ENCODE peak calls at places on chromosome 7, in nine cellular contexts. F is prostate gland, U is adrenal gland, K is PC-9, M is uterus, A is HCT116, W is right lobe of liver, D is coronary artery, X is Peyer's patch. Q is an unnamed sample.

GRCh38 chr7:22192778-22193177 is 164.2 kb downstream of the RAPGEF5 start:
- DNase-seq in D (no peak), F (no peak), W (no peak), X (no peak), M (no peak), A (no peak), K (no peak), U (no peak), Q (no peak)

GRCh38 chr7:22831602-22832001 is 9.0 kb upstream of the TOMM7 start:
- DNase-seq in F (no peak), U (no peak), K (no peak), M (no peak), X (no peak), W (no peak), A (no peak), D (no peak), Q (no peak)

GRCh38 chr7:128236924-128237586 is 4.0 kb upstream of the LEP start:
- DNase-seq in K (peak), A (no peak), D (no peak), W (no peak), U (peak), X (no peak), M (no peak), F (no peak), Q (no peak)

GRCh38 chr7:123607423-123607975 is 5.9 kb downstream of the ASB15 start:
- DNase-seq in W (no peak), K (no peak), X (no peak), U (no peak), M (no peak), D (no peak), A (no peak), F (no peak), Q (no peak)

GRCh38 chr7:12884856-12885440 is 197.5 kb downstream of the ARL4A start:
- DNase-seq in M (no peak), K (no peak), X (no peak), U (no peak), W (no peak), D (no peak), A (no peak), F (no peak), Q (no peak)

GRCh38 chr7:84720456-84721097 is 466.3 kb downstream of the SEMA3D start:
- DNase-seq in K (no peak), M (no peak), X (no peak), F (no peak), A (no peak), W (no peak), U (no peak), D (no peak), Q (no peak)

GRCh38 chr7:152176797-152177196 is 151.3 kb downstream of the GALNT11 start:
- DNase-seq in X (no peak), U (no peak), K (peak), F (no peak), W (no peak), A (no peak), M (no peak), D (no peak), Q (no peak)

GRCh38 chr7:2759736-2760097 is 71.7 kb downstream of the AMZ1 start:
- DNase-seq in A (no peak), K (no peak), U (no peak), W (no peak), M (no peak), F (no peak), X (no peak), D (no peak), Q (peak)

GRCh38 chr7:156777364-156778069 is 115.5 kb downstream of the LMBR1 start:
- DNase-seq in K (no peak), F (no peak), A (no peak), U (no peak), D (no peak), X (no peak), W (no peak), M (no peak), Q (no peak)

GRCh38 chr7:63925626-63926460 is 72.8 kb upstream of the ZNF722 start:
- DNase-seq in X (peak), A (no peak), U (peak), K (peak), D (peak), M (peak), F (peak), W (peak), Q (peak)

GRCh38 chr7:135773451-135773850 is 24.8 kb upstream of the FAM180A start:
- DNase-seq in K (no peak), W (no peak), A (no peak), M (no peak), X (no peak), U (no peak), D (no peak), F (peak), Q (no peak)

GRCh38 chr7:45193868-45194267 is 36.3 kb downstream of the RAMP3 start:
- DNase-seq in M (no peak), K (no peak), W (no peak), A (no peak), F (no peak), D (no peak), X (no peak), U (no peak), Q (peak)

GRCh38 chr7:98251251-98251843 is 685 bp downstream of the TECPR1 start:
- DNase-seq in X (peak), K (peak), D (no peak), F (peak), W (no peak), M (peak), A (no peak), U (peak), Q (no peak)

GRCh38 chr7:125112741-125113309 is 183.2 kb upstream of the POT1 start:
- DNase-seq in U (no peak), D (no peak), X (no peak), M (no peak), W (no peak), A (no peak), K (peak), F (no peak), Q (no peak)

GRCh38 chr7:20238754-20239324 is 21.7 kb upstream of the MACC1 start:
- DNase-seq in W (no peak), K (no peak), U (peak), F (no peak), M (no peak), X (peak), D (no peak), A (no peak), Q (no peak)

GRCh38 chr7:141686670-141687069 is 15.3 kb downstream of the DENND11 start:
- DNase-seq in W (no peak), A (no peak), D (no peak), U (no peak), K (no peak), X (no peak), M (no peak), F (no peak), Q (no peak)

GRCh38 chr7:46168671-46169383 is 247.8 kb upstream of the IGFBP3 start:
- DNase-seq in D (no peak), A (no peak), W (no peak), M (no peak), F (no peak), X (no peak), K (no peak), U (no peak), Q (no peak)

GRCh38 chr7:29431686-29432085 is 131.9 kb upstream of the PRR15 start:
- DNase-seq in M (no peak), D (no peak), U (no peak), X (no peak), K (no peak), F (no peak), W (no peak), A (no peak), Q (no peak)

GRCh38 chr7:105776068-105776790 is 100.2 kb downstream of the ATXN7L1 start:
- DNase-seq in A (peak), U (peak), K (peak), M (peak), X (peak), F (no peak), W (no peak), D (peak), Q (no peak)

GRCh38 chr7:133053321-133053891 is 28.5 kb downstream of the CHCHD3 start:
- DNase-seq in X (no peak), F (no peak), M (peak), D (no peak), K (no peak), U (peak), W (no peak), A (no peak), Q (no peak)

GRCh38 chr7:49670991-49671390 is 102.4 kb upstream of the VWC2 start:
- DNase-seq in F (no peak), U (no peak), K (peak), D (no peak), M (no peak), X (no peak), W (no peak), A (no peak), Q (no peak)

GRCh38 chr7:83065714-83066113 is 97.0 kb downstream of the PCLO start:
- DNase-seq in F (no peak), W (no peak), D (no peak), M (no peak), A (no peak), X (no peak), K (no peak), U (no peak), Q (no peak)

GRCh38 chr7:80584778-80585177 is 53.7 kb upstream of the CD36 start:
- DNase-seq in D (no peak), K (peak), W (no peak), M (no peak), X (no peak), F (no peak), U (peak), A (no peak), Q (no peak)

GRCh38 chr7:18693401-18693800 is 197.9 kb downstream of the HDAC9 start:
- DNase-seq in U (peak), F (no peak), X (no peak), D (no peak), M (peak), W (no peak), K (no peak), A (peak), Q (no peak)

GRCh38 chr7:151376218-151376902 is 33.5 kb downstream of the WDR86 start:
- DNase-seq in M (peak), D (no peak), U (no peak), F (no peak), X (peak), A (no peak), K (no peak), W (peak), Q (no peak)

GRCh38 chr7:16900212-16900768 is 18.5 kb upstream of the AGR3 start:
- DNase-seq in D (no peak), U (no peak), W (no peak), K (peak), X (no peak), M (no peak), F (no peak), A (no peak), Q (no peak)

GRCh38 chr7:132760241-132760616 is 184.0 kb upstream of the PLXNA4 start:
- DNase-seq in X (no peak), A (no peak), M (no peak), W (no peak), U (no peak), F (no peak), D (no peak), K (no peak), Q (no peak)

GRCh38 chr7:117480978-117481377 is 1.2 kb downstream of the CFTR start:
- DNase-seq in W (no peak), A (no peak), D (no peak), X (no peak), K (no peak), F (no peak), U (no peak), M (no peak), Q (no peak)

GRCh38 chr7:117479480-117480224 is at the start of gene CFTR:
- DNase-seq in D (no peak), U (no peak), K (no peak), X (peak), A (no peak), F (peak), W (peak), M (peak), Q (no peak)

GRCh38 chr7:117478796-117479479 is 887 bp upstream of the CFTR start:
- DNase-seq in A (no peak), F (no peak), X (no peak), K (no peak), M (no peak), W (no peak), D (no peak), U (no peak), Q (no peak)
- H3K27ac ChIP-seq in A (no peak), F (peak), X (peak), K (no peak), M (no peak), W (no peak), D (no peak), U (no peak), Q (no peak)

GRCh38 chr7:149773446-149774236 is at the start of gene ZNF467:
- DNase-seq in M (peak), K (no peak), A (no peak), W (peak), F (peak), U (peak), X (peak), D (no peak), Q (no peak)
- H3K4me3 ChIP-seq in M (peak), K (peak), A (peak), W (peak), F (peak), U (peak), X (peak), D (peak), Q (peak)

GRCh38 chr7:107194051-107194450 is 25.2 kb downstream of the HBP1 start:
- DNase-seq in M (no peak), D (no peak), U (no peak), X (no peak), K (no peak), F (no peak), A (no peak), W (no peak), Q (no peak)
- TF ChIP-seq CTCF in M (no peak), D (no peak), U (no peak), X (no peak), K (peak), F (peak), A (no peak), W (no peak), Q (no peak)

GRCh38 chr7:75944507-75944906 is 29.6 kb downstream of the POR start:
- DNase-seq in X (no peak), D (no peak), A (no peak), W (no peak), F (no peak), U (no peak), K (no peak), M (no peak), Q (no peak)

GRCh38 chr7:75945297-75946168 is 30.6 kb downstream of the POR start:
- DNase-seq in F (no peak), D (no peak), U (peak), M (no peak), K (peak), A (no peak), W (peak), X (no peak), Q (no peak)

GRCh38 chr7:75948179-75948578 is 33.2 kb downstream of the POR start:
- DNase-seq in K (no peak), A (no peak), F (no peak), W (no peak), M (no peak), U (no peak), X (no peak), D (no peak), Q (no peak)

GRCh38 chr7:75943864-75944263 is 28.9 kb downstream of the POR start:
- DNase-seq in M (no peak), A (peak), F (no peak), W (no peak), U (peak), D (no peak), X (peak), K (peak), Q (no peak)

GRCh38 chr7:75946207-75946855 is 31.4 kb downstream of the POR start:
- DNase-seq in K (no peak), D (no peak), U (no peak), A (no peak), W (no peak), M (no peak), F (no peak), X (no peak), Q (no peak)
- H3K27ac ChIP-seq in K (peak), D (no peak), U (peak), A (no peak), W (peak), M (no peak), F (no peak), X (peak), Q (no peak)

GRCh38 chr7:120308171-120308570 is 35.2 kb downstream of the KCND2 start:
- DNase-seq in W (no peak), U (no peak), M (no peak), K (no peak), A (no peak), X (no peak), F (no peak), D (no peak), Q (no peak)
- H3K4me3 ChIP-seq in W (no peak), U (no peak), M (no peak), K (no peak), A (no peak), X (no peak), F (no peak), D (no peak), Q (no peak)

GRCh38 chr7:28383949-28384348 is 28.4 kb upstream of the CREB5 start:
- DNase-seq in A (no peak), W (no peak), F (no peak), U (no peak), K (no peak), X (no peak), M (no peak), D (no peak), Q (no peak)
- TF ChIP-seq CTCF in A (no peak), W (no peak), F (no peak), U (no peak), K (no peak), X (no peak), M (no peak), D (no peak), Q (no peak)

GRCh38 chr7:103116511-103116910 is 32.4 kb downstream of the NAPEPLD start:
- DNase-seq in D (no peak), K (no peak), A (no peak), X (no peak), M (no peak), U (no peak), F (no peak), W (no peak), Q (no peak)
- H3K27ac ChIP-seq in D (no peak), K (no peak), A (no peak), X (no peak), M (no peak), U (no peak), F (no peak), W (no peak), Q (peak)

DNA sequence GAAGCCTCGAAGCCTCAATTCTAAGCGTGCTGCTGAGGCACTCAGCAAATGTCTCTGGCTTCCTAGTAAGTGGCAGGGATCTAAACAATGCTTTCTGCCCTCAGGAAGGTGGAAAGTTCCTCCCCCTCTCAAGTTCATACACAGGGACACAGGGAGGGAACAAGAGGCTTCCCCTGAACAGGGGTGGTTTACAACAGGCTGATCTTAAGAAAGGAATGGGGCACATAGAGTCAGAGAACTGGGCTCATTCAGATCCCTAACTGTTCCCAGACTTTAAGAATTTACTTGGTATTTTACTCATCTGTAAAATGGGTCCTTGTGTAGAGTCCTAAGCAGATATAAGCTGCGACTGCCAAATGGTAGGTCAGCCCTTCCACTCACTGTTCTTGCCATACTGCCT is 2.5 kb downstream of the TNS3 start:
- DNase-seq in M (no peak), F (no peak), U (no peak), A (no peak), D (no peak), W (no peak), K (no peak), X (no peak), Q (no peak)
- H3K4me3 ChIP-seq in M (no peak), F (no peak), U (no peak), A (no peak), D (peak), W (no peak), K (peak), X (no peak), Q (no peak)

DNA sequence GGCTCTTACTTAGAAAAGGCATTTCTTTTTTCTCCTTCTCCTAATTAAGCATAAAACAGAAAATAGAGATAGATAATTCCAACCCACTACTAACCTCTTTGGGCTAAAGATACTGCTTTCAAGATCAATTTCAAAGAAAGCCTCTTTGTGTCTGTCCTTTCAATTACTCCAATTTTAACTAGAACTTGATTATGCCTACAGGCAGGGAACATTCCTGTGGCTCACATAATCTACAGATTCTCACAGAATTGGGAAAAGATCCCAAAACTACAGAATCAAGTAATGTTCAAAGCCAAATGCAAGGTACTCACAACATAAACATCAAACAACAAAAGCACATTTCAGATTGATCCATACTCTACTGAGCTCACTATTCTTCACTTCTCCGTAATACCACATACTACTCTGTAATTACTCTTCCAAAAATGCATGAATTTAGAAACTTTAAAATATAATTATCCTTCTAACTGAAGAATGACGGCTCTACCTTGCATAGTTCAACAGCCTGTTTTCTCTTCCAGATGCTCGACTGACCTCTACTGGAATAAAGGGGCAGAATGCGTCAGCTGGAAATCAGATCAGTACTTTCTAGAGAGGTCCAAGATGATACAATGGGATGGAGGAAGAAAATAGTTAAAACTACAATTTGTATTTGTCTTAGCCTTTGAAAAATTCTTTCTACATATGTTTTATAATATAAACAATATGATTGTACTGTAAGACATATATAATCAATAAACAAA is 3.9 kb downstream of the MTERF1 start:
- DNase-seq in A (no peak), D (no peak), K (no peak), W (no peak), F (no peak), X (no peak), M (no peak), U (no peak), Q (no peak)
- TF ChIP-seq CTCF in A (no peak), D (no peak), K (no peak), W (no peak), F (peak), X (no peak), M (no peak), U (no peak), Q (peak)